ENCODE peak calls at places on chromosomes 13 and 19, in eight cellular contexts. T, L, C, Q, N, R, B and J are unnamed samples.

GRCh38 chr13:41917641-41918040 is 43.3 kb downstream of the VWA8 start:
- DNase-seq in T (peak), L (no peak), C (peak), Q (peak), N (peak), R (no peak), B (no peak), J (peak)

GRCh38 chr13:59700281-59700680 is 463.4 kb downstream of the DIAPH3 start:
- DNase-seq in T (peak), L (no peak), C (no peak), Q (peak), N (peak), R (no peak), B (no peak), J (no peak)

GRCh38 chr19:12782424-12783225 is 7.3 kb upstream of the HOOK2 start:
- DNase-seq in T (peak), L (peak), C (peak), Q (peak), N (peak), R (peak), B (no peak), J (peak)

GRCh38 chr13:24275041-24275440 is 34.3 kb upstream of the C1QTNF9 start:
- DNase-seq in T (no peak), L (no peak), C (no peak), Q (no peak), N (no peak), R (no peak), B (no peak), J (no peak)

GRCh38 chr19:38739440-38740251 is 4.6 kb downstream of the CAPN12 start:
- DNase-seq in T (no peak), L (peak), C (peak), Q (no peak), N (no peak), R (no peak), B (no peak), J (peak)

GRCh38 chr13:44068737-44069136 is 189.0 kb downstream of the LACC1 start:
- DNase-seq in T (peak), L (no peak), C (no peak), Q (peak), N (peak), R (no peak), B (no peak), J (peak)

GRCh38 chr13:32150794-32151193 is 119.2 kb downstream of the FRY start:
- DNase-seq in T (no peak), L (no peak), C (no peak), Q (no peak), N (no peak), R (no peak), B (no peak), J (no peak)

GRCh38 chr13:51557875-51558604 is 26.2 kb upstream of the WDFY2 start:
- DNase-seq in T (peak), L (no peak), C (no peak), Q (peak), N (peak), R (no peak), B (no peak), J (peak)

GRCh38 chr13:51091839-51092238 is 19.2 kb downstream of the C13orf42 start:
- DNase-seq in T (no peak), L (no peak), C (no peak), Q (no peak), N (no peak), R (no peak), B (no peak), J (no peak)

GRCh38 chr19:41886761-41887710 is 4.1 kb downstream of the ARHGEF1 start:
- DNase-seq in T (no peak), L (peak), C (peak), Q (peak), N (no peak), R (peak), B (no peak), J (peak)

GRCh38 chr13:71316964-71317363 is 550.0 kb downstream of the DACH1 start:
- DNase-seq in T (no peak), L (no peak), C (no peak), Q (no peak), N (no peak), R (no peak), B (no peak), J (no peak)

GRCh38 chr13:110799246-110800236 is 86.0 kb downstream of the ING1 start:
- DNase-seq in T (peak), L (no peak), C (no peak), Q (peak), N (peak), R (no peak), B (no peak), J (no peak)

GRCh38 chr19:16542894-16543498 is 759 bp upstream of the CHERP start:
- DNase-seq in T (peak), L (no peak), C (no peak), Q (no peak), N (peak), R (no peak), B (no peak), J (no peak)

GRCh38 chr19:17837972-17838371 is 9.8 kb downstream of the JAK3 start:
- DNase-seq in T (no peak), L (no peak), C (no peak), Q (no peak), N (no peak), R (no peak), B (no peak), J (no peak)

GRCh38 chr13:70856706-70857105 is 748.5 kb upstream of the KLHL1 start:
- DNase-seq in T (no peak), L (no peak), C (no peak), Q (peak), N (no peak), R (no peak), B (no peak), J (no peak)

GRCh38 chr19:28213476-28214082 is 999.4 kb downstream of the UQCRFS1 start:
- DNase-seq in T (no peak), L (no peak), C (no peak), Q (peak), N (peak), R (no peak), B (no peak), J (no peak)

GRCh38 chr13:109162248-109163051 is 533.0 kb downstream of the MYO16 start:
- DNase-seq in T (no peak), L (no peak), C (peak), Q (peak), N (no peak), R (no peak), B (no peak), J (peak)

GRCh38 chr19:58355891-58356235 is 2.6 kb upstream of the A1BG start:
- DNase-seq in T (no peak), L (no peak), C (no peak), Q (no peak), N (no peak), R (no peak), B (no peak), J (no peak)